ENCODE peak calls at places on chromosomes 12 and 14, in seven cellular contexts. S, Z, Y, U, K, B and X are unnamed samples. For H3K4me1, the result is how much of the 10 kb centered on the place peaks cover.

GRCh38 chr12:105083551-105084105 is 630 bp downstream of the ALDH1L2 start:
- DNase-seq in S (peak), Z (no peak), Y (no peak), U (peak), K (peak), B (peak), X (peak)

GRCh38 chr12:45583011-45583657 is 146.4 kb upstream of the ARID2 start:
- DNase-seq in S (no peak), Z (no peak), Y (no peak), U (no peak), K (peak), B (peak), X (no peak)

GRCh38 chr14:77260631-77261030 is 10.4 kb downstream of the NGB start:
- DNase-seq in S (no peak), Z (no peak), Y (no peak), U (no peak), K (no peak), B (no peak), X (peak)

GRCh38 chr14:70708717-70709570 is 67.2 kb downstream of the TTC9 start:
- DNase-seq in S (no peak), Z (no peak), Y (no peak), U (no peak), K (no peak), B (no peak), X (no peak)

GRCh38 chr12:53601296-53601847 is 24.8 kb downstream of the ATF7 start:
- DNase-seq in S (no peak), Z (no peak), Y (no peak), U (no peak), K (peak), B (no peak), X (no peak)

GRCh38 chr12:118900954-118901353 is 80.4 kb upstream of the SRRM4 start:
- DNase-seq in S (no peak), Z (no peak), Y (no peak), U (no peak), K (no peak), B (no peak), X (no peak)

GRCh38 chr12:118185602-118186397 is 49.9 kb downstream of the PEBP1 start:
- DNase-seq in S (no peak), Z (no peak), Y (no peak), U (no peak), K (no peak), B (no peak), X (no peak)

GRCh38 chr12:64081020-64081419 is 141.1 kb downstream of the KICS2 start:
- DNase-seq in S (no peak), Z (no peak), Y (no peak), U (no peak), K (no peak), B (no peak), X (no peak)

GRCh38 chr12:88897723-88898122 is 317.5 kb upstream of the KITLG start:
- DNase-seq in S (no peak), Z (no peak), Y (no peak), U (no peak), K (no peak), B (no peak), X (no peak)

GRCh38 chr14:102824832-102825231 is 47.6 kb downstream of the TRAF3 start:
- DNase-seq in S (no peak), Z (no peak), Y (no peak), U (no peak), K (no peak), B (no peak), X (no peak)

GRCh38 chr14:102819790-102820330 is 42.6 kb downstream of the TRAF3 start:
- DNase-seq in S (no peak), Z (no peak), Y (no peak), U (no peak), K (no peak), B (no peak), X (no peak)

GRCh38 chr14:102823546-102823945 is 46.3 kb downstream of the TRAF3 start:
- DNase-seq in S (no peak), Z (no peak), Y (no peak), U (no peak), K (no peak), B (no peak), X (no peak)

GRCh38 chr14:102821252-102821651 is 44.0 kb downstream of the TRAF3 start:
- DNase-seq in S (no peak), Z (no peak), Y (no peak), U (no peak), K (no peak), B (no peak), X (no peak)

GRCh38 chr14:102822311-102822863 is 45.1 kb downstream of the TRAF3 start:
- DNase-seq in S (no peak), Z (no peak), Y (no peak), U (no peak), K (no peak), B (no peak), X (no peak)
- H3K27ac ChIP-seq in S (no peak), Z (no peak), Y (no peak), U (no peak), K (no peak), B (peak), X (no peak)

GRCh38 chr12:47752552-47752951 is 6.1 kb downstream of the RAPGEF3 start:
- DNase-seq in S (no peak), Z (no peak), Y (no peak), U (no peak), K (no peak), B (no peak), X (no peak)
- H3K4me1 ChIP-seq in S (under half), Z (under half), Y (under half), U (under half), K (under half), B (under half), X (under half)

DNA sequence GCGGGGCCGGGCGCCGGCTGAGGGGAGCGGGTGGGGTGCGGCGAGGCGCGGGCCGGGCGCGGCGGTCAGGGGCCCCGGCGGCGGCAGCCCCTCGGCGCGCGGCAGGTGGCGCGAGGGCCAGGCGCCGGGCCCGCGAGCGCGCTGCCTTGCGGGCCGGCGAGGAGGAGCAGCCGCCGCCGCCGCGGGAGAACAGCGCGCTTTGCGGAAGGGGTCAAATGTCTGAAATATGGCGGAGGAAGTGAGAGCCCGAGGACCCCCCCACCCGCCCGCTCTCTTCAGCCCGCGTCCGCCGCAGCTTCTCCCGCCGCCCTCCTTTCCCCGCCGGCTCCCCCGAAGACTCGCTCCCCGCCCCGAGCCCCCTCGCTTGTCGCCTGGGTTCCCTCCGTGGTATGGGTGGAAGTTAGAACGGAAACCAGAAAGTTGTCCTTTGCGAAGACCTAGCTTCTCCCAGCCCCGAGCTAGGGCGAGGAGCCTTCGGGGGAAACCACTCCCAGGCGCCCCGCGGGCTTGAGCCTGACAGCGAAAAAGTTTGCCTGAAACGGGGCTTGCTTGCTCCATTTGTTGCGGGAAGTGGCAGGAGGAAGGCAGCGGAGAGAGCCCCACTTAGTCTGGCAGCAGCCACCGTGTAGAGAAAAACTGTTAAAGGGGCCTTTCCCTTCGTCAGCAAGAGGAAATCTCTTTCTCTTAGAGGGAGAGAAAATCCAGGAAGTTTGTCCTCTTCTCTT is 557 bp downstream of the RAP1B start:
- DNase-seq in S (peak), Z (peak), Y (no peak), U (peak), K (peak), B (peak), X (peak)
- TF ChIP-seq POLR2A in S (no peak), Z (peak), Y (no peak), U (no peak), K (no peak), B (peak), X (peak)

DNA sequence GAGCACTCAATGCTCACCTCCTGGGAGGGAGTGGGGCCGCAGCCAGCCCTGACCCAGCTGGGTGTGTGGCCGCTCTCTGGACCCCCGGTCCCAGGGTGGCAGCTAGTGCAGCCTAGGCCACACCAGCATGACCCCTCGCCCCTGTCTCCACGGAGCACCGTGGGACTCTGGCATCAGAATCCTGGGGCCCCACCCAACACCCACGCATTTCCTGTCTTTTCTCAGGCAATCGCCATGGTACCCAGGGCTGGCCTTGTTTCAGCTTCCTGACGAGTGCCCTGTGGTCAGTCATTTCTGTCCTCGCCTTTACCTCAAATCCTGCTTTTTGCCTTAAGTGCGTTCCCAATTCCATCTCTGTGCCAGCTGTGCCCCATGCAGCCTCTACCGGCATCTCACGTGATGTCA is 15.9 kb downstream of the PACS2 start:
- DNase-seq in S (no peak), Z (no peak), Y (no peak), U (peak), K (no peak), B (no peak), X (no peak)
- H3K27ac ChIP-seq in S (no peak), Z (no peak), Y (peak), U (peak), K (no peak), B (no peak), X (peak)